ENCODE peak calls at places on chromosomes 16 and 17, in seven cellular contexts. G is body of pancreas, N is transverse colon, D is tibial nerve, M is thyroid gland, B is ovary, U is suprapubic skin. S is an unnamed sample.

GRCh38 chr16:50275428-50276127 is 9.2 kb downstream of the ADCY7 start:
- DNase-seq in G (no peak), N (no peak), D (no peak), M (no peak), B (peak; percentile 6), U (no peak), S (no peak)

GRCh38 chr17:48723555-48724239 is 712 bp downstream of the PRAC2 start:
- DNase-seq in G (no peak), N (peak; percentile 32), D (no peak), M (no peak), B (no peak), U (no peak), S (no peak)

GRCh38 chr16:19396555-19397011 is 21.1 kb upstream of the TMC5 start:
- DNase-seq in G (peak; percentile 54), N (peak; percentile 84), D (no peak), M (no peak), B (no peak), U (no peak), S (peak; percentile 71)

GRCh38 chr16:24701521-24701951 is 27.9 kb upstream of the TNRC6A start:
- DNase-seq in G (no peak), N (no peak), D (no peak), M (no peak), B (no peak), U (no peak), S (peak; percentile 49)

GRCh38 chr16:50683689-50684374 is 2.7 kb upstream of the SNX20 start:
- DNase-seq in G (no peak), N (peak; percentile 69), D (no peak), M (no peak), B (no peak), U (no peak), S (no peak)

GRCh38 chr16:52741386-52741785 is 194.4 kb upstream of the TOX3 start:
- DNase-seq in G (no peak), N (no peak), D (no peak), M (no peak), B (no peak), U (no peak), S (no peak)

GRCh38 chr17:61285483-61286320 is 113.9 kb upstream of the TBX2 start:
- DNase-seq in G (no peak), N (no peak), D (no peak), M (no peak), B (no peak), U (no peak), S (no peak)

GRCh38 chr16:84929421-84930297 is 81.7 kb downstream of the ZDHHC7 start:
- DNase-seq in G (no peak), N (no peak), D (peak; percentile 46), M (no peak), B (peak; percentile 69), U (no peak), S (peak; percentile 46)

DNA sequence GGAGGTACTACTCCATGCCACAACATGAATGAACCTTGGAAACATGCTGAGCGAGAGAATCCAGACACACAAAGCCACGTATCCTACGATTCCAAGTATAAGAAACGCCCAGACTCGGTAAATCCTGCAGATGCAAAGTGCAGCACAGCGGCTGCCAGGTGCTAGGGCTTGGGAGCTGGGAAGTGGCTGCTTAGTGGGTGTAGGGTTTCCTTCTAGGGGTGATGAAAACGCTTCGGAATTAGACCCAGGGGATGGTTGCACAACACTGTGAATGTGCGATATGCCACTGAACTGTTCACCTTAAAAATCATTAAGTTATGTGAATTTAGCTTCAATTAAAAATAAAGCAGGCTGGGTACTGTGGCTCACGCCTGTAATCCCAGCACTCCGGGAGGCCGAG is 24.6 kb downstream of the ADCY9 start:
- DNase-seq in G (peak; percentile 43), N (peak; percentile 2), D (no peak), M (no peak), B (no peak), U (peak; percentile 16), S (no peak)
- H3K4me1 ChIP-seq in G (peaks cover 45% of the 10 kb centered on the region), N (peaks cover 68% of the 10 kb centered on the region), D (no peaks in the 10 kb centered on the region), M (peaks cover 78% of the 10 kb centered on the region), B (peaks cover 3% of the 10 kb centered on the region), U (peaks cover 33% of the 10 kb centered on the region), S (peaks cover 65% of the 10 kb centered on the region)

GRCh38 chr17:64254755-64255154 is 8.3 kb downstream of the TEX2 start:
- DNase-seq in G (peak; percentile 39), N (no peak), D (no peak), M (no peak), B (no peak), U (no peak), S (no peak)
- H3K27ac ChIP-seq in G (peak overlapping the region; percentile 56), N (no peak overlapping the region), D (no peak overlapping the region), M (no peak overlapping the region), B (no peak overlapping the region), U (no peak overlapping the region), S (no peak overlapping the region)

DNA sequence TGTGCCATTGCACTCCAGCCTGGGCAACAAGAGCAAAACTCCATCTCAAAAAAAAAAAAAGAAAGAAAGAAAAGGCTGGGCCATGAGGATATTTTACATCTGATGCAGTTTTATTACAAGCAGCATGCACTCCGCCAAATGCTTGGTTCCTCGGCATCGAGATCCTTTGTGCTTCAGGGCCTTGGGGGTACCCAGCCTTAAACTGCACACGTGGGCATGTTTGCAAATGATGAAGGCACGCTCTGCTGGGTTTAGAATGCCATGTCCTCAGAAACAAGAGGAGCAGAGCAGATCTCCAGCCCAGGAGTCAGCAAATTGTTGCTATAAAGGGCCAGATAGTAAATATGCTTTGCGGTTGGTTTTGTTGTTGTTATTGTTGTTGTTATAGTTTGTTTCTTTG is 153.2 kb downstream of the KATNIP start:
- DNase-seq in G (no peak), N (no peak), D (no peak), M (peak; percentile 61), B (no peak), U (peak; percentile 44), S (peak; percentile 3)
- TF ChIP-seq POLR2A in G (no peak), N (no peak), D (no peak), M (no peak), B (no peak), U (no peak), S (no peak)

GRCh38 chr16:17312100-17312732 is 158.5 kb downstream of the XYLT1 start:
- DNase-seq in G (peak; percentile 89), N (peak; percentile 89), D (no peak), M (peak; percentile 53), B (no peak), U (no peak), S (no peak)

GRCh38 chr16:17311333-17312099 is 159.2 kb downstream of the XYLT1 start:
- DNase-seq in G (no peak), N (no peak), D (no peak), M (no peak), B (no peak), U (no peak), S (no peak)

GRCh38 chr16:17316005-17316404 is 154.8 kb downstream of the XYLT1 start:
- DNase-seq in G (no peak), N (no peak), D (no peak), M (no peak), B (no peak), U (no peak), S (no peak)

GRCh38 chr16:17314148-17314547 is 156.6 kb downstream of the XYLT1 start:
- DNase-seq in G (no peak), N (no peak), D (no peak), M (peak; percentile 48), B (no peak), U (no peak), S (no peak)

DNA sequence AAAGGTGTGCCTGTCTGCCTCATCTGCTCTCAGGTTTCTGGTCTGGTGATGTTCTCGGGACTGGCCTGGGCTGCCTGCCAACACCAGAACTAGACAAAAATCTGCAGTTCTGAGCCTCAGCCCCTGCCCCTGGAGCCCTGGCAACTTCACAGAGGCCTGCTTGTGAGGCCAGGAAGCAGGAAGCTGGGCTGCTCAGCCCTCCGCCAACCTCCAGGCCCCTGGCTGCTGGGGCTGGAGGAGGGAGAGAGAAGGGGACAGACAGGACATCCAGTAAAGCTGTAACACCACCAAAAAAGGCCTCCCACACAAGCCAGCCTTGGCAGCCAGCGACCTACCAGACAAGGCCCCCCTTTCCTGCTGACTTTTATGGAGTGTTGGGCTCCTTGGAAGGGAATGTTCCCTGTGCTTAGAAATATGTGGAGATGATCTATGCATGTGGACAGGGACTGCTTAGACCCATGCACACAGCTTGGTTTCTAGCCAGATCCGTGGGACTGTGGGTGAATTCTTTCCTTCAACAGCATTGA is 157.6 kb downstream of the XYLT1 start:
- DNase-seq in G (peak; percentile 57), N (peak; percentile 46), D (peak; percentile 26), M (peak; percentile 83), B (peak; percentile 80), U (no peak), S (no peak)
- H3K4me1 ChIP-seq in G (peaks cover 34% of the 10 kb centered on the region), N (peaks cover 48% of the 10 kb centered on the region), D (no peaks in the 10 kb centered on the region), M (peaks cover 36% of the 10 kb centered on the region), B (peaks cover 12% of the 10 kb centered on the region), U (peaks cover 25% of the 10 kb centered on the region), S (no peaks in the 10 kb centered on the region)

GRCh38 chr17:63955232-63955631 is 17.5 kb downstream of the SCN4A start:
- DNase-seq in G (no peak), N (no peak), D (no peak), M (no peak), B (no peak), U (no peak), S (no peak)

GRCh38 chr17:63960006-63960405 is 12.7 kb downstream of the SCN4A start:
- DNase-seq in G (no peak), N (no peak), D (no peak), M (no peak), B (no peak), U (no peak), S (no peak)

GRCh38 chr17:63955791-63956190 is 16.9 kb downstream of the SCN4A start:
- DNase-seq in G (no peak), N (no peak), D (no peak), M (no peak), B (no peak), U (no peak), S (no peak)

GRCh38 chr17:63954402-63955063 is 18.2 kb downstream of the SCN4A start:
- DNase-seq in G (no peak), N (peak; percentile 34), D (no peak), M (no peak), B (no peak), U (no peak), S (no peak)

DNA sequence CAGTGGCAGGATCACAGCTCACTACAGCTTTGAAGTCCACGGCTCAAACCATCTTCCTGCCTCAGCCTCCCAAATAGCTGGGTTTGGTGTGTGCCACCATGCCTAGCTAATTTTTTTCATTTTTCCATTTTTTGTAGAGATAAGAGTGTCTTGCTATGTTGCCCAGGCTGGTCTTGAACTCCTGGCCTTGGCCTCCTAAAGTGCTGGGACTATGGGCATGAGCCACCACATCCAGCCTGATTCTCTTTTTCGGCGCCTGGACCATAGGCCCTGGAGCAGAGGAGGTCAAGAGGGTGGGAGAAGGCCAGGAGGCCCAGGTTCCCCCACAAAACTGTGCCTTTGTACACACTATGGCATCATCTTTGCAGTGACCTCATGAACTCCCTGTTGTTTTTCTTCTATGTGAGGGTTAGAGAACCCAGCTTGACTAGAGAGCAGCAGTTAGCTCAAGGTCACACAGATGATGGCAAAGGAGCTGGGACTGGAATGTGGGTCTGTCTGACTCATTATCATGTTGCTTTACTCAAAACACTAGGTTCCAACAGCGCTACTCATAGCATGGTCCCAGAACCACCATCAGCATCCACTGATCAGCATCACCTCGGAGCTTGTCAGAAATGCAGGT is 16.3 kb downstream of the SCN4A start:
- DNase-seq in G (no peak), N (no peak), D (no peak), M (no peak), B (peak; percentile 42), U (no peak), S (no peak)
- H3K27ac ChIP-seq in G (no peak overlapping the region), N (no peak overlapping the region), D (no peak overlapping the region), M (no peak overlapping the region), B (peak overlapping the region; percentile 10), U (no peak overlapping the region), S (no peak overlapping the region)

S was measured in right lobe of liver.